ENCODE peak calls at places on chromosomes 4 and X, in five cellular contexts. W, V, T, L and S are unnamed samples.

GRCh38 chr4:181330654-181331595 is 912.3 kb upstream of the TENM3 start:
- DNase-seq in L (no peak), T (no peak), W (no peak), V (peak; percentile 13), S (no peak)

GRCh38 chr4:53905935-53906377 is 158.4 kb downstream of the CHIC2 start:
- DNase-seq in W (no peak), L (peak; percentile 71), T (no peak), V (peak; percentile 30), S (no peak)

GRCh38 chr4:7854211-7854610 is 85.5 kb downstream of the AFAP1 start:
- DNase-seq in W (no peak), V (no peak), L (no peak), T (no peak), S (no peak)

GRCh38 chrX:35046646-35047231 is 104.1 kb downstream of the FAM47B start:
- DNase-seq in L (no peak), W (no peak), T (no peak), V (no peak), S (no peak)

GRCh38 chr4:161919442-161920220 is 244.2 kb downstream of the FSTL5 start:
- DNase-seq in V (no peak), T (no peak), W (no peak), L (no peak), S (no peak)

GRCh38 chrX:17459008-17459407 is 84.0 kb downstream of the NHS start:
- DNase-seq in V (peak; percentile 15), T (peak; percentile 71), W (no peak), L (peak; percentile 21), S (no peak)

GRCh38 chr4:160375746-160376452 is 1273.0 kb downstream of the RAPGEF2 start:
- DNase-seq in L (no peak), V (no peak), W (no peak), T (no peak), S (no peak)

GRCh38 chr4:15676039-15676438 is 5.6 kb upstream of the FAM200B start:
- DNase-seq in W (no peak), T (no peak), L (no peak), V (no peak), S (no peak)

GRCh38 chrX:9940397-9940796 is 26.8 kb upstream of the CLDN34 start:
- DNase-seq in V (no peak), W (no peak), T (no peak), L (no peak), S (no peak)

GRCh38 chrX:24371391-24371972 is 11.0 kb downstream of the SUPT20HL1 start:
- DNase-seq in W (no peak), T (no peak), L (peak; percentile 84), V (peak; percentile 35), S (no peak)

GRCh38 chr4:185965456-185966384 is 103.2 kb upstream of the TLR3 start:
- DNase-seq in T (no peak), L (no peak), W (no peak), V (no peak), S (no peak)

GRCh38 chr4:153345011-153345981 is 808 bp downstream of the MND1 start:
- DNase-seq in W (peak; percentile 77), L (peak; percentile 50), T (peak; percentile 72), V (peak; percentile 9), S (no peak)

GRCh38 chr4:168744021-168744420 is 247.2 kb downstream of the PALLD start:
- DNase-seq in L (no peak), T (no peak), W (no peak), V (no peak), S (no peak)

GRCh38 chrX:2490634-2491033 is 10.1 kb downstream of the DHRSX start:
- DNase-seq in L (no peak), W (no peak), T (no peak), V (no peak), S (no peak)

GRCh38 chr4:130703211-130703920 is 1607.4 kb downstream of the C4orf33 start:
- DNase-seq in V (no peak), L (no peak), T (no peak), W (no peak), S (no peak)

GRCh38 chr4:57044279-57044678 is 65.6 kb downstream of the POLR2B start:
- DNase-seq in T (no peak), V (no peak), W (no peak), L (no peak), S (no peak)

GRCh38 chrX:137034508-137034872 is 695 bp upstream of the GPR101 start:
- DNase-seq in T (no peak), V (no peak), W (no peak), L (no peak), S (no peak)

GRCh38 chrX:85112270-85112669 is 108.6 kb downstream of the APOOL start:
- DNase-seq in V (no peak), L (no peak), W (no peak), T (no peak), S (no peak)

GRCh38 chr4:957231-957580 is 16.2 kb downstream of the DGKQ start:
- DNase-seq in W (peak; percentile 63), L (no peak), V (no peak), T (peak; percentile 55), S (no peak)

GRCh38 chrX:78643106-78643505 is 16.0 kb downstream of the RTL3 start:
- DNase-seq in W (no peak), L (no peak), V (no peak), T (no peak), S (no peak)

GRCh38 chr4:183492791-183493221 is 12.1 kb upstream of the ING2 start:
- DNase-seq in V (no peak), T (no peak), W (no peak), L (no peak), S (no peak)

GRCh38 chr4:1830642-1831228 is 25.2 kb downstream of the LETM1 start:
- DNase-seq in W (no peak), T (no peak), V (no peak), L (no peak), S (no peak)

GRCh38 chrX:68532828-68533227 is 34.0 kb downstream of the YIPF6 start:
- DNase-seq in T (no peak), V (no peak), W (no peak), L (no peak), S (no peak)

GRCh38 chrX:124488412-124489161 is 142.2 kb downstream of the SH2D1A start:
- DNase-seq in T (no peak), V (no peak), L (no peak), W (no peak), S (no peak)

GRCh38 chr4:20890752-20891151 is 190.5 kb downstream of the PACRGL start:
- DNase-seq in T (no peak), L (no peak), W (no peak), V (no peak), S (no peak)

GRCh38 chr4:7336732-7337131 is 98.0 kb downstream of the PSAPL1 start:
- DNase-seq in L (no peak), W (peak; percentile 59), T (peak; percentile 81), V (no peak), S (no peak)

GRCh38 chr4:151940290-151940689 is 179.5 kb upstream of the GATB start:
- DNase-seq in W (no peak), T (no peak), L (no peak), V (no peak), S (no peak)

GRCh38 chr4:13918110-13918509 is 290.6 kb upstream of the BOD1L1 start:
- DNase-seq in V (peak; percentile 13), W (no peak), T (no peak), L (no peak), S (no peak)

GRCh38 chrX:111444881-111445280 is 32.9 kb upstream of the DCX start:
- DNase-seq in L (no peak), V (no peak), W (no peak), T (no peak), S (no peak)

GRCh38 chr4:31236635-31237173 is 516.5 kb downstream of the PCDH7 start:
- DNase-seq in V (no peak), L (no peak), T (no peak), W (no peak), S (no peak)

GRCh38 chr4:174423257-174423944 is 98.9 kb downstream of the HPGD start:
- DNase-seq in T (no peak), W (no peak), L (peak; percentile 22), V (peak; percentile 18), S (no peak)

GRCh38 chr4:45987858-45988257 is 136.0 kb downstream of the GABRG1 start:
- DNase-seq in V (no peak), W (no peak), L (no peak), T (no peak), S (no peak)

GRCh38 chr4:26992657-26993361 is 132.2 kb downstream of the STIM2 start:
- DNase-seq in V (peak; percentile 55), T (no peak), L (peak; percentile 74), W (no peak), S (no peak)

GRCh38 chr4:71648923-71649322 is 135.0 kb downstream of the GC start:
- DNase-seq in T (no peak), W (no peak), L (no peak), V (no peak), S (no peak)
- H3K4me1 ChIP-seq in T (no peaks in the 10 kb centered on the region), W (no peaks in the 10 kb centered on the region), L (no peaks in the 10 kb centered on the region), V (no peaks in the 10 kb centered on the region), S (no peaks in the 10 kb centered on the region)

DNA sequence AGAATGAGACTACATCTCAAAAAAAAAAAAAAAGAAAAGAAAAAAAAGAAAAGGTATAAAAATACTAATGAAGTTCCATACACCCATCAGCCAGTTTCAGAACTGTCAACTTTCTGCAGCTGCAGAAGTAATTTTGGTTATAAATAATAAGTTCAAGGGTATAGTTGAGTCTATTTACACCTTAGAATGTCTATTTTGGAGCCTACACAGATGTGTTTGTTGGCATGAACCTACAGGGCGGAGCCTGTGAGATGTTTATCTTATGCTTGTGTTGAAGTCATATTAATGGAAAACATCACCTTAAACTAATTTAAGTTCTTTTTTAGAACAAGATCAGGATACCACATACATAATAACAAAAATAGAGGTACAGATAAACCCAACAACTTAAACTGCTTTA is 85.8 kb downstream of the RAPGEF2 start:
- DNase-seq in W (no peak), L (no peak), V (no peak), T (no peak), S (no peak)
- H3K4me1 ChIP-seq in W (no peaks in the 10 kb centered on the region), L (no peaks in the 10 kb centered on the region), V (no peaks in the 10 kb centered on the region), T (no peaks in the 10 kb centered on the region), S (peaks cover 17% of the 10 kb centered on the region)

GRCh38 chr4:118761387-118762016 is 74.4 kb downstream of the SEC24D start:
- DNase-seq in W (no peak), L (no peak), V (no peak), T (no peak), S (no peak)

GRCh38 chr4:118760493-118760892 is 75.3 kb downstream of the METTL14 start:
- DNase-seq in T (no peak), L (no peak), W (no peak), V (no peak), S (no peak)

GRCh38 chr4:118759481-118759880 is 74.3 kb downstream of the METTL14 start:
- DNase-seq in T (no peak), W (no peak), L (no peak), V (no peak), S (no peak)

GRCh38 chr4:118758293-118758692 is 73.1 kb downstream of the METTL14 start:
- DNase-seq in V (no peak), L (no peak), W (no peak), T (no peak), S (no peak)

GRCh38 chr4:118760092-118760491 is 74.9 kb downstream of the METTL14 start:
- DNase-seq in L (no peak), T (no peak), V (no peak), W (no peak), S (no peak)
- H3K4me1 ChIP-seq in L (peaks cover 66% of the 10 kb centered on the region), T (no peaks in the 10 kb centered on the region), V (peaks cover 28% of the 10 kb centered on the region), W (peaks cover 17% of the 10 kb centered on the region), S (peaks cover 3% of the 10 kb centered on the region)

DNA sequence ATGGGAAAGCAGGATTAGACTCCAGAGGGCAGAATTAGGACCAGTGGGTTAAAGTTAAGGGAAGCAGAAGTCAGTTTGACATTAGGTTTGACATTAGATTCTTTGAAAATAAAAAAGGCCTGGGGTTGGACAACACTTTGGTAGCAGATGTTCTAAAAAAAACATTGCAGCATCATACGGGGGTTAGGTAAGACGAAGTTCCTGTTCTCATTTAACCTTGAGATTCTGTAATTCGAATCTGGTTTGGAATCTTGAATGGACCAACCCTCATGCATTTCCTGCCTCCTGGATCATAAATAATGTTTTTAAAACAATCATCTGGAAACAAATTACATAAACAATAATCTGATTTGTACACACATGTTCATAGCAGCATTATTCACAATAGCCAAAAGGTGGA is 181.0 kb downstream of the SHROOM3 start:
- DNase-seq in W (no peak), V (no peak), T (no peak), L (no peak), S (no peak)
- H3K4me1 ChIP-seq in W (peaks cover 24% of the 10 kb centered on the region), V (no peaks in the 10 kb centered on the region), T (no peaks in the 10 kb centered on the region), L (no peaks in the 10 kb centered on the region), S (no peaks in the 10 kb centered on the region)